ENCODE peak calls at places on chromosomes 11 and 22, in six cellular contexts. H is nephron progenitor cell, S is ELF-1, M is thoracic aorta, C is GM13976, F is heart left ventricle. G is an unnamed sample.

GRCh38 chr11:119179983-119180382 is 5.3 kb upstream of the NHERF4 start:
- DNase-seq in C (no peak), M (no peak), F (no peak), H (no peak), S (no peak), G (no peak)

GRCh38 chr11:36702330-36703054 is 104.5 kb upstream of the RAG2 start:
- DNase-seq in S (peak; percentile 48), H (peak; percentile 34), M (no peak), F (no peak), C (peak; percentile 62), G (no peak)

GRCh38 chr11:27720277-27720830 is 20.1 kb upstream of the BDNF start:
- DNase-seq in C (peak; percentile 57), S (peak; percentile 79), H (peak; percentile 90), F (no peak), M (no peak), G (no peak)

GRCh38 chr22:33337524-33337923 is 279.3 kb upstream of the SYN3 start:
- DNase-seq in F (no peak), M (no peak), S (no peak), C (no peak), H (no peak), G (no peak)

GRCh38 chr11:57277845-57278720 is 41.0 kb upstream of the APLNR start:
- DNase-seq in M (peak; percentile 32), C (peak; percentile 49), S (peak; percentile 90), H (peak; percentile 78), F (peak; percentile 74), G (peak; percentile 4)

GRCh38 chr11:121389651-121390050 is 62.5 kb upstream of the SORL1 start:
- DNase-seq in M (no peak), F (peak; percentile 68), H (no peak), C (no peak), S (peak; percentile 59), G (no peak)

GRCh38 chr11:117717485-117718314 is 79.3 kb downstream of the DSCAML1 start:
- DNase-seq in H (peak; percentile 57), C (no peak), S (peak; percentile 50), M (no peak), F (peak; percentile 70), G (no peak)

GRCh38 chr11:123754101-123754568 is at the start of gene OR6X1:
- DNase-seq in S (no peak), C (no peak), H (no peak), F (no peak), M (no peak), G (no peak)

GRCh38 chr11:96013459-96014213 is 89.7 kb upstream of the MTMR2 start:
- DNase-seq in H (no peak), S (peak; percentile 56), M (no peak), F (no peak), C (no peak), G (no peak)

GRCh38 chr11:48020092-48020755 is 39.9 kb downstream of the PTPRJ start:
- DNase-seq in S (no peak), H (no peak), F (no peak), M (no peak), C (peak; percentile 45), G (no peak)

GRCh38 chr11:62791501-62792192 is at the start of gene TMEM223:
- DNase-seq in S (peak; percentile 87), H (peak; percentile 89), C (peak; percentile 93), F (peak; percentile 95), M (peak; percentile 59), G (peak; percentile 92)

GRCh38 chr22:45413368-45414211 is at the start of the genes RIBC2 and SMC1B:
- DNase-seq in S (peak; percentile 95), M (no peak), H (peak; percentile 65), F (peak; percentile 86), C (peak; percentile 93), G (peak; percentile 62)

GRCh38 chr11:123020968-123021367 is 39.3 kb upstream of the BSX start:
- DNase-seq in H (peak; percentile 33), F (no peak), M (no peak), S (peak; percentile 70), C (peak; percentile 79), G (no peak)

GRCh38 chr11:109075976-109076375 is 346.0 kb upstream of the C11orf87 start:
- DNase-seq in F (no peak), C (no peak), M (no peak), H (no peak), S (no peak), G (no peak)

GRCh38 chr11:85685820-85686459 is at the start of gene CCDC89:
- DNase-seq in M (peak; percentile 64), C (no peak), S (peak; percentile 23), H (no peak), F (peak; percentile 85), G (no peak)

GRCh38 chr22:45329536-45329936 is 19.8 kb downstream of the FAM118A start:
- DNase-seq in M (no peak), C (no peak), H (no peak), S (no peak), F (peak; percentile 83), G (no peak)

GRCh38 chr11:8794126-8794525 is 111.5 kb downstream of the RPL27A start:
- DNase-seq in H (no peak), F (no peak), M (no peak), S (no peak), C (no peak), G (no peak)

GRCh38 chr22:23553922-23554870 is 25.9 kb downstream of the IGLL1 start:
- DNase-seq in H (no peak), S (no peak), F (no peak), C (no peak), M (no peak), G (no peak)

GRCh38 chr22:50112151-50113118 is 22.6 kb downstream of the MOV10L1 start:
- DNase-seq in H (no peak), C (peak; percentile 39), M (no peak), S (peak; percentile 49), F (no peak), G (no peak)

GRCh38 chr11:122698390-122698789 is 42.9 kb downstream of the UBASH3B start:
- DNase-seq in C (no peak), S (no peak), M (no peak), F (no peak), H (no peak), G (no peak)

GRCh38 chr11:35629914-35630313 is 11.7 kb downstream of the FJX1 start:
- DNase-seq in C (no peak), F (no peak), M (no peak), H (no peak), S (no peak), G (no peak)

GRCh38 chr11:63567044-63567840 is 4.1 kb upstream of the PLAAT2 start:
- DNase-seq in M (no peak), C (peak; percentile 68), S (peak; percentile 44), H (no peak), F (no peak), G (peak; percentile 31)

GRCh38 chr11:126607374-126607773 is 251.9 kb downstream of the ST3GAL4 start:
- DNase-seq in F (no peak), M (no peak), H (peak; percentile 68), C (peak; percentile 69), S (peak; percentile 87), G (peak; percentile 49)

GRCh38 chr22:35616043-35616442 is 1.1 kb downstream of the MB start:
- DNase-seq in F (no peak), S (no peak), M (no peak), C (no peak), H (no peak), G (no peak)

GRCh38 chr11:117663389-117663788 is 133.6 kb downstream of the DSCAML1 start:
- DNase-seq in H (no peak), F (no peak), C (no peak), M (no peak), S (no peak), G (no peak)

GRCh38 chr11:9858218-9858617 is 194.3 kb downstream of the SWAP70 start:
- DNase-seq in C (no peak), H (peak; percentile 12), F (no peak), S (peak; percentile 17), M (no peak), G (no peak)

GRCh38 chr11:45089251-45089650 is 57.2 kb upstream of the PRDM11 start:
- DNase-seq in F (peak; percentile 83), M (peak; percentile 64), H (no peak), S (no peak), C (no peak), G (no peak)

GRCh38 chr11:70699294-70700221 is 301.2 kb downstream of the CTTN start:
- DNase-seq in M (no peak), H (no peak), S (peak; percentile 75), C (no peak), F (no peak), G (no peak)

GRCh38 chr11:206002-206384 is 1.2 kb downstream of the BET1L start:
- DNase-seq in M (no peak), S (no peak), C (no peak), F (no peak), H (no peak), G (no peak)

GRCh38 chr11:125948278-125949051 is 2.6 kb downstream of the VSIG10L2 start:
- DNase-seq in S (peak; percentile 0), F (no peak), M (no peak), H (no peak), C (no peak), G (no peak)

GRCh38 chr11:69104856-69105395 is 50.8 kb upstream of the SMIM38 start:
- DNase-seq in F (peak; percentile 34), H (no peak), C (no peak), M (no peak), S (no peak), G (no peak)

GRCh38 chr11:75721852-75722668 is 4.4 kb downstream of the MOGAT2 start:
- DNase-seq in H (no peak), F (no peak), S (peak; percentile 84), M (no peak), C (no peak), G (no peak)

GRCh38 chr11:101169944-101170343 is 40.3 kb upstream of the PGR start:
- DNase-seq in H (no peak), C (no peak), S (no peak), M (no peak), F (no peak), G (no peak)

GRCh38 chr11:128324531-128325141 is 262.7 kb downstream of the ETS1 start:
- DNase-seq in C (no peak), S (no peak), F (no peak), H (no peak), M (no peak), G (peak; percentile 66)

GRCh38 chr11:69588270-69588669 is 52.7 kb upstream of the CCND1 start:
- DNase-seq in M (no peak), H (no peak), C (no peak), S (no peak), F (no peak), G (no peak)

GRCh38 chr22:27046126-27046525 is 388.7 kb downstream of the MIAT start:
- DNase-seq in C (no peak), F (no peak), S (no peak), H (no peak), M (no peak), G (no peak)

GRCh38 chr11:113446112-113446511 is 29.1 kb downstream of the DRD2 start:
- DNase-seq in S (no peak), C (no peak), H (no peak), M (no peak), F (no peak), G (peak; percentile 66)

G was measured in stimulated activated effector memory CD8-positive, alpha-beta T cell treated with anti-CD3 and anti-CD28 coated beads, Interleukin-12 subunit alpha, Interleukin-12 subunit beta, amount 100 ng/mL, for 72 hours.